ENCODE peak calls at places on chromosomes 2 and 18, in ten cellular contexts. Q is GM23338, U is HepG2, A is suprapubic skin, P is K562, O is upper lobe of left lung, N is sigmoid colon, S is stomach, T is breast epithelium, W is H1. B is an unnamed sample.
A peak's percentile ranks its signal among the peaks of the same experiment; 100 is the strongest.

GRCh38 chr2:109204412-109204811 is 75.4 kb downstream of the SH3RF3 start:
- DNase-seq in Q (no peak), U (no peak), A (no peak), P (no peak), O (no peak), N (no peak), S (no peak), T (no peak), W (no peak), B (peak; percentile 47)

GRCh38 chr2:234611209-234611608 is 114.3 kb upstream of the ARL4C start:
- DNase-seq in Q (peak; percentile 68), U (peak; percentile 38), A (no peak), P (peak; percentile 13), O (no peak), N (no peak), S (no peak), T (no peak), W (no peak), B (no peak)

GRCh38 chr2:233430091-233430490 is 75.8 kb downstream of the DGKD start:
- DNase-seq in Q (no peak), U (no peak), A (no peak), P (no peak), O (no peak), N (no peak), S (no peak), T (no peak), W (no peak), B (no peak)

GRCh38 chr2:20194097-20194989 is 30.6 kb downstream of the SDC1 start:
- DNase-seq in Q (no peak), U (no peak), A (no peak), P (no peak), O (no peak), N (no peak), S (no peak), T (no peak), W (no peak), B (no peak)

GRCh38 chr18:35868919-35869318 is 103.6 kb upstream of the RMP24 start:
- DNase-seq in Q (no peak), U (no peak), A (no peak), P (no peak), O (no peak), N (no peak), S (no peak), T (no peak), W (no peak), B (no peak)

GRCh38 chr2:59754336-59754735 is 799.1 kb downstream of the BCL11A start:
- DNase-seq in Q (peak; percentile 73), U (no peak), A (no peak), P (no peak), O (no peak), N (no peak), S (no peak), T (no peak), W (no peak), B (no peak)

GRCh38 chr2:203734276-203734983 is 28.0 kb downstream of the CD28 start:
- DNase-seq in Q (peak; percentile 46), U (no peak), A (no peak), P (no peak), O (no peak), N (no peak), S (no peak), T (no peak), W (no peak), B (no peak)

GRCh38 chr2:8457092-8457481 is 224.8 kb upstream of the ID2 start:
- DNase-seq in Q (peak; percentile 24), U (no peak), A (no peak), P (peak; percentile 47), O (no peak), N (peak; percentile 36), S (peak; percentile 39), T (no peak), W (no peak), B (peak; percentile 85)

GRCh38 chr2:102336502-102336945 is 19.1 kb upstream of the IL18R1 start:
- DNase-seq in Q (no peak), U (no peak), A (no peak), P (no peak), O (no peak), N (no peak), S (no peak), T (no peak), W (no peak), B (no peak)

GRCh38 chr2:222823183-222823915 is 37.5 kb upstream of the ACSL3 start:
- DNase-seq in Q (no peak), U (no peak), A (no peak), P (no peak), O (no peak), N (no peak), S (no peak), T (no peak), W (no peak), B (no peak)

GRCh38 chr2:133732982-133733670 is 164.9 kb upstream of the NCKAP5 start:
- DNase-seq in Q (no peak), U (no peak), A (no peak), P (no peak), O (no peak), N (no peak), S (no peak), T (no peak), W (no peak), B (no peak)

GRCh38 chr18:70423988-70424387 is 135.1 kb downstream of the SOCS6 start:
- DNase-seq in Q (no peak), U (no peak), A (no peak), P (no peak), O (no peak), N (no peak), S (peak; percentile 55), T (no peak), W (no peak), B (no peak)

GRCh38 chr2:2771721-2772411 is 440.8 kb upstream of the MYT1L start:
- DNase-seq in Q (no peak), U (no peak), A (no peak), P (no peak), O (no peak), N (no peak), S (no peak), T (no peak), W (no peak), B (peak; percentile 51)

GRCh38 chr2:59276033-59276432 is 1034.9 kb upstream of the FANCL start:
- DNase-seq in Q (peak; percentile 62), U (no peak), A (no peak), P (peak; percentile 8), O (no peak), N (no peak), S (no peak), T (no peak), W (no peak), B (no peak)

GRCh38 chr2:10620481-10620880 is 69.3 kb downstream of the NOL10 start:
- DNase-seq in Q (no peak), U (no peak), A (no peak), P (no peak), O (no peak), N (no peak), S (no peak), T (no peak), W (no peak), B (no peak)

GRCh38 chr2:191148766-191149165 is 2.0 kb downstream of the STAT4 start:
- DNase-seq in Q (no peak), U (no peak), A (no peak), P (no peak), O (no peak), N (no peak), S (no peak), T (no peak), W (no peak), B (no peak)

GRCh38 chr2:105804266-105804665 is 59.6 kb downstream of the NCK2 start:
- DNase-seq in Q (no peak), U (no peak), A (no peak), P (no peak), O (no peak), N (no peak), S (no peak), T (no peak), W (no peak), B (no peak)

GRCh38 chr2:180523629-180524340 is 456.6 kb upstream of the UBE2E3 start:
- DNase-seq in Q (no peak), U (no peak), A (no peak), P (no peak), O (no peak), N (no peak), S (no peak), T (no peak), W (no peak), B (no peak)

GRCh38 chr2:898319-898718 is 52.3 kb upstream of the SNTG2 start:
- DNase-seq in Q (peak; percentile 87), U (peak; percentile 12), A (no peak), P (peak; percentile 26), O (no peak), N (no peak), S (no peak), T (no peak), W (peak; percentile 63), B (no peak)
- TF ChIP-seq CTCF in Q (peak; percentile 59), U (peak; percentile 41), A (no peak), P (peak; percentile 46), O (no peak), N (no peak), S (no peak), T (no peak), W (peak; percentile 78), B (no peak)

GRCh38 chr2:72917138-72917874 is at the start of gene EMX1:
- DNase-seq in Q (peak; percentile 91), U (peak; percentile 60), A (peak; percentile 61), P (peak; percentile 95), O (peak; percentile 50), N (no peak), S (peak; percentile 83), T (no peak), W (no peak), B (peak; percentile 79)
- H3K4me1 ChIP-seq in Q (peaks cover 45% of the 10 kb centered on the region), U (peaks cover 41% of the 10 kb centered on the region), A (peaks cover 58% of the 10 kb centered on the region), P (no peaks in the 10 kb centered on the region), O (peaks cover 51% of the 10 kb centered on the region), N (peaks cover 51% of the 10 kb centered on the region), S (peaks cover 47% of the 10 kb centered on the region), T (peaks cover 14% of the 10 kb centered on the region), W (peaks cover 20% of the 10 kb centered on the region), B (peaks cover 35% of the 10 kb centered on the region)

GRCh38 chr2:86552889-86553288 is 10.4 kb downstream of the CHMP3 start:
- DNase-seq in Q (no peak), U (no peak), A (no peak), P (no peak), O (no peak), N (no peak), S (no peak), T (no peak), W (no peak), B (no peak)
- TF ChIP-seq POLR2AphosphoS5 in Q (no peak), U (no peak), A (no peak), P (no peak), O (no peak), N (no peak), S (no peak), T (no peak), W (no peak), B (no peak)

GRCh38 chr2:208819190-208819589 is 412.6 kb downstream of the PTH2R start:
- DNase-seq in Q (no peak), U (no peak), A (no peak), P (no peak), O (no peak), N (no peak), S (no peak), T (no peak), W (no peak), B (no peak)

GRCh38 chr2:208820289-208820688 is 413.7 kb downstream of the PTH2R start:
- DNase-seq in Q (peak; percentile 70), U (no peak), A (no peak), P (no peak), O (no peak), N (no peak), S (no peak), T (no peak), W (no peak), B (no peak)
- TF ChIP-seq CTCF in Q (peak; percentile 69), U (peak; percentile 8), A (no peak), P (peak; percentile 15), O (no peak), N (no peak), S (no peak), T (no peak), W (peak; percentile 16), B (peak; percentile 15)